ENCODE peak calls at places on chromosome 16, in seven cellular contexts. O, S, U, R, Y, X and N are unnamed samples.

GRCh38 chr16:10886739-10887269 is 9.8 kb downstream of the CIITA start:
- DNase-seq in O (no peak), S (no peak), U (no peak), R (no peak), Y (no peak), X (no peak), N (no peak)

GRCh38 chr16:85563515-85564276 is 49.4 kb upstream of the GSE1 start:
- DNase-seq in O (no peak), S (no peak), U (no peak), R (peak), Y (no peak), X (no peak), N (no peak)

GRCh38 chr16:85104147-85104546 is 8.1 kb downstream of the CIBAR2 start:
- DNase-seq in O (no peak), S (no peak), U (no peak), R (no peak), Y (no peak), X (no peak), N (no peak)

GRCh38 chr16:49340466-49340865 is 33.1 kb upstream of the C16orf78 start:
- DNase-seq in O (no peak), S (no peak), U (no peak), R (no peak), Y (no peak), X (no peak), N (no peak)

GRCh38 chr16:73232555-73233422 is 184.9 kb upstream of the ZFHX3 start:
- DNase-seq in O (no peak), S (peak), U (peak), R (no peak), Y (no peak), X (no peak), N (no peak)

GRCh38 chr16:52251495-52251894 is 295.4 kb downstream of the TOX3 start:
- DNase-seq in O (no peak), S (no peak), U (no peak), R (no peak), Y (no peak), X (peak), N (no peak)

GRCh38 chr16:60181542-60181941 is 1447.4 kb upstream of the GOT2 start:
- DNase-seq in O (no peak), S (no peak), U (no peak), R (no peak), Y (no peak), X (no peak), N (no peak)

GRCh38 chr16:89257757-89258465 is 40.4 kb downstream of the ZNF778 start:
- DNase-seq in O (no peak), S (no peak), U (no peak), R (no peak), Y (no peak), X (no peak), N (no peak)

GRCh38 chr16:425082-425718 is at the start of gene RAB11FIP3:
- DNase-seq in O (peak), S (peak), U (peak), R (peak), Y (peak), X (peak), N (peak)

GRCh38 chr16:10561425-10561824 is 19.0 kb downstream of the EMP2 start:
- DNase-seq in O (no peak), S (no peak), U (no peak), R (no peak), Y (no peak), X (no peak), N (no peak)

GRCh38 chr16:70740919-70741778 is 55.3 kb upstream of the MTSS2 start:
- DNase-seq in O (no peak), S (no peak), U (no peak), R (no peak), Y (no peak), X (no peak), N (no peak)

GRCh38 chr16:48497932-48498760 is 111.8 kb downstream of the N4BP1 start:
- DNase-seq in O (no peak), S (no peak), U (no peak), R (no peak), Y (no peak), X (no peak), N (no peak)

GRCh38 chr16:11232852-11233726 is 22.9 kb downstream of the SOCS1 start:
- DNase-seq in O (no peak), S (no peak), U (no peak), R (no peak), Y (peak), X (no peak), N (peak)

GRCh38 chr16:9297437-9298113 is 206.1 kb downstream of the HAPSTR1 start:
- DNase-seq in O (no peak), S (no peak), U (no peak), R (peak), Y (no peak), X (no peak), N (no peak)

GRCh38 chr16:85422374-85423185 is 190.5 kb upstream of the GSE1 start:
- DNase-seq in O (no peak), S (peak), U (no peak), R (peak), Y (no peak), X (peak), N (peak)

GRCh38 chr16:20674684-20675487 is 22.6 kb downstream of the ACSM1 start:
- DNase-seq in O (no peak), S (peak), U (no peak), R (no peak), Y (no peak), X (no peak), N (no peak)

GRCh38 chr16:31181102-31181830 is 1.3 kb downstream of the FUS start:
- DNase-seq in O (no peak), S (peak), U (no peak), R (peak), Y (peak), X (peak), N (peak)

GRCh38 chr16:75566889-75567255 is 693 bp downstream of the GABARAPL2 start:
- DNase-seq in O (no peak), S (no peak), U (no peak), R (peak), Y (peak), X (peak), N (peak)

GRCh38 chr16:52257534-52257933 is 289.4 kb downstream of the TOX3 start:
- DNase-seq in O (no peak), S (no peak), U (no peak), R (no peak), Y (no peak), X (no peak), N (no peak)

GRCh38 chr16:24908716-24909115 is 63.0 kb downstream of the SLC5A11 start:
- DNase-seq in O (no peak), S (no peak), U (no peak), R (no peak), Y (no peak), X (no peak), N (no peak)

GRCh38 chr16:88737298-88738166 is 31.2 kb downstream of the CTU2 start:
- DNase-seq in O (no peak), S (no peak), U (peak), R (peak), Y (peak), X (peak), N (peak)

GRCh38 chr16:12580809-12581208 is 222.9 kb downstream of the CPPED1 start:
- DNase-seq in O (no peak), S (no peak), U (no peak), R (no peak), Y (no peak), X (no peak), N (no peak)

GRCh38 chr16:1993731-1994131 is 4.0 kb downstream of the SYNGR3 start:
- DNase-seq in O (no peak), S (no peak), U (no peak), R (no peak), Y (no peak), X (no peak), N (no peak)

GRCh38 chr16:74601131-74601871 is 5.6 kb downstream of the GLG1 start:
- DNase-seq in O (no peak), S (no peak), U (no peak), R (no peak), Y (peak), X (peak), N (peak)

GRCh38 chr16:30491744-30492308 is 19.3 kb downstream of the ITGAL start:
- DNase-seq in O (no peak), S (no peak), U (no peak), R (no peak), Y (no peak), X (peak), N (peak)